ENCODE peak calls at places on chromosomes 4 and X, in six cellular contexts. F is right cardiac atrium, L is Peyer's patch, K is body of pancreas, S is AG04449, C is mucosa of descending colon. T is an unnamed sample.

GRCh38 chr4:2591189-2591588 is 54.7 kb downstream of the FAM193A start:
- DNase-seq in F (no peak), S (no peak), L (no peak), C (no peak), K (no peak), T (no peak)

GRCh38 chrX:118545510-118545909 is 49.9 kb downstream of the DOCK11 start:
- DNase-seq in F (no peak), C (no peak), S (no peak), L (no peak), K (no peak), T (no peak)

GRCh38 chr4:176601156-176601555 is 191.6 kb downstream of the VEGFC start:
- DNase-seq in L (no peak), F (peak; percentile 15), S (no peak), C (no peak), K (no peak), T (no peak)

GRCh38 chrX:123740006-123740405 is 7.2 kb upstream of the THOC2 start:
- DNase-seq in F (no peak), C (no peak), K (no peak), S (no peak), L (no peak), T (no peak)

GRCh38 chr4:187396106-187396505 is 599.5 kb upstream of the ZFP42 start:
- DNase-seq in F (no peak), K (no peak), L (no peak), C (no peak), S (no peak), T (no peak)

GRCh38 chrX:47169273-47169672 is 24.3 kb downstream of the RBM10 start:
- DNase-seq in S (no peak), F (peak; percentile 51), K (no peak), L (no peak), C (peak; percentile 37), T (no peak)

GRCh38 chr4:140653718-140654515 is 85.2 kb upstream of the UCP1 start:
- DNase-seq in L (no peak), K (no peak), C (no peak), S (no peak), F (no peak), T (no peak)

GRCh38 chrX:13764765-13765164 is 30.2 kb downstream of the OFD1 start:
- DNase-seq in K (peak; percentile 52), F (peak; percentile 63), C (no peak), S (no peak), L (no peak), T (no peak)

GRCh38 chr4:177444911-177445736 is 2.9 kb upstream of the AGA start:
- DNase-seq in L (no peak), C (no peak), F (no peak), S (no peak), K (no peak), T (no peak)

GRCh38 chr4:125387770-125388169 is 73.0 kb downstream of the FAT4 start:
- DNase-seq in F (no peak), K (no peak), C (no peak), L (no peak), S (no peak), T (no peak)

GRCh38 chr4:125390126-125390525 is 75.4 kb downstream of the FAT4 start:
- DNase-seq in C (no peak), K (no peak), F (no peak), L (no peak), S (peak; percentile 28), T (peak; percentile 41)

GRCh38 chr4:125390727-125391126 is 76.0 kb downstream of the FAT4 start:
- DNase-seq in F (no peak), C (no peak), L (no peak), K (no peak), S (no peak), T (no peak)

GRCh38 chr4:125388653-125389052 is 73.9 kb downstream of the FAT4 start:
- DNase-seq in L (no peak), F (no peak), K (no peak), C (no peak), S (peak; percentile 44), T (peak; percentile 23)

GRCh38 chr4:125389713-125390112 is 75.0 kb downstream of the FAT4 start:
- DNase-seq in F (no peak), K (no peak), S (peak; percentile 85), L (no peak), C (no peak), T (peak; percentile 86)
- H3K4me3 ChIP-seq in F (peak overlapping the region; percentile 9), K (no peak overlapping the region), S (no peak overlapping the region), L (no peak overlapping the region), C (no peak overlapping the region), T (no peak overlapping the region)

GRCh38 chr4:44725861-44726820 is at the start of gene GNPDA2:
- DNase-seq in L (peak; percentile 88), S (peak; percentile 46), C (peak; percentile 92), K (peak; percentile 93), F (peak; percentile 97), T (peak; percentile 79)
- H3K4me3 ChIP-seq in L (peak within 1 kb of the TSS; percentile 61), S (peak within 1 kb of the TSS; percentile 83), C (peak within 1 kb of the TSS; percentile 63), K (peak within 1 kb of the TSS; percentile 53), F (peak within 1 kb of the TSS; percentile 92), T (peak within 1 kb of the TSS; percentile 86)

DNA sequence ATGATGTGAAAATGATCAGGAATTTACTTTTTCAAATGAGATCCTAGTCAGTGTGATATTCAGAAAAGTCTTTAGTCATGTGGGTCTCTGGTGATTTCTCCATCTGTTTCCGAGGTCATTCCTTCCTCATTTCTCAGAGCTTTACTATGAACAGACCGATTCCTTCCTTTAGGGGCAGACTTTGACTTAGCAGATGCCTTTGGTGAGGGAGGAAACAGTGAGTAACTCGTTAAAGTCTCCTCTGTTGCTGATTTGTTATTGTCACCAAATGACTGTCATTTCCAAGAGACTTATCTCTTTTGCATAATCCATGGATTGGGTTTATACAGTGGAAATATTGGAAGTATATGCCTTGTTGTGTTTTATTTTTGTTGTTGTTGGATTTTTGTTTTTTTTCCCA is 76.2 kb upstream of the CD99 start:
- DNase-seq in C (no peak), K (no peak), F (no peak), L (no peak), S (peak; percentile 59), T (peak; percentile 48)
- H3K4me3 ChIP-seq in C (no peak overlapping the region), K (no peak overlapping the region), F (no peak overlapping the region), L (no peak overlapping the region), S (no peak overlapping the region), T (no peak overlapping the region)

GRCh38 chr4:120763650-120764049 is 158.9 kb downstream of the PRDM5 start:
- DNase-seq in S (no peak), C (no peak), L (no peak), F (no peak), K (no peak), T (no peak)

GRCh38 chr4:120770897-120771296 is 151.6 kb downstream of the PRDM5 start:
- DNase-seq in C (no peak), S (no peak), L (no peak), K (no peak), F (no peak), T (no peak)

GRCh38 chr4:120769227-120769626 is 153.3 kb downstream of the PRDM5 start:
- DNase-seq in C (no peak), S (peak; percentile 64), K (no peak), F (no peak), L (no peak), T (peak; percentile 82)

GRCh38 chr4:120760047-120760446 is 162.5 kb downstream of the PRDM5 start:
- DNase-seq in F (no peak), C (no peak), L (no peak), S (no peak), K (no peak), T (no peak)

DNA sequence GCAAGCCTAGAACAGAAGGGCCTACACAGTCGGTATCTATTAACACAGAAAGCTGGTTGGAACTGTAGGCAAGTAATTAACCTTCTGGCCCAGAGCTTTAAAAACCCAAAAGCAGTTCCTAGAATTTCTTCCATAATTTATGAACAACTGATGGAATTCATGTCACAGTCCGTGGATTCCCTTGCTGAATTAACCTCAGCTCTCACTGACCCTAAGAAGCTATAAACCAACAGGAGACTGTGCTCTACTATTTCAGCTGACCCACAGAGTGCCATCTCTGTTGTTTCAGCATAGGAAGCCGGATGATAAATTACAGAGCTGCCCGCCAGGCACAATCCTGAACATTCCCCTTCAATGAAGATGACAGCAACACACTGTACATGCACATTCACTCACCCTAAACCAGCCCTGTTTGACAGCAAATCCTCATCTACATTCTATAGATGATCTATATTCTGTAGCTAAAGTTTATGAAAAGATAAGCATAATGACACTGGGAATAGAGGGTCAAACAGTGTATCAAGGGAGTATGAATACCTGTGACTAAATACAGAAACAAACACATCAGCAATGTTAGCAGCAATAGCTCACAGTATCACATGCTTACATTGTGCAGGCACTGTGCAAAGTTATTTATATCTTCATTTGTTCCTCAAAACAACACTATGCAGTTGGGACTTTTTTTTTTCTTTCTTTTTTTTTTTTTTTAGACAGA is 157.1 kb downstream of the PRDM5 start:
- DNase-seq in F (no peak), C (no peak), L (no peak), S (no peak), K (no peak), T (no peak)
- H3K4me3 ChIP-seq in F (no peak overlapping the region), C (no peak overlapping the region), L (no peak overlapping the region), S (no peak overlapping the region), K (no peak overlapping the region), T (no peak overlapping the region)

GRCh38 chrX:48919360-48919821 is 567 bp upstream of the PIM2 start:
- DNase-seq in C (no peak), S (no peak), F (no peak), K (no peak), L (no peak), T (no peak)
- H3K4me3 ChIP-seq in C (no peak overlapping the region), S (peak overlapping the region; percentile 61), F (peak overlapping the region; percentile 53), K (no peak overlapping the region), L (peak overlapping the region; percentile 74), T (peak overlapping the region; percentile 60)

GRCh38 chrX:65926095-65927019 is 113.5 kb downstream of the VSIG4 start:
- DNase-seq in C (peak; percentile 58), L (no peak), S (no peak), K (peak; percentile 2), F (no peak), T (no peak)
- H3K4me3 ChIP-seq in C (no peak overlapping the region), L (no peak overlapping the region), S (no peak overlapping the region), K (no peak overlapping the region), F (no peak overlapping the region), T (no peak overlapping the region)

DNA sequence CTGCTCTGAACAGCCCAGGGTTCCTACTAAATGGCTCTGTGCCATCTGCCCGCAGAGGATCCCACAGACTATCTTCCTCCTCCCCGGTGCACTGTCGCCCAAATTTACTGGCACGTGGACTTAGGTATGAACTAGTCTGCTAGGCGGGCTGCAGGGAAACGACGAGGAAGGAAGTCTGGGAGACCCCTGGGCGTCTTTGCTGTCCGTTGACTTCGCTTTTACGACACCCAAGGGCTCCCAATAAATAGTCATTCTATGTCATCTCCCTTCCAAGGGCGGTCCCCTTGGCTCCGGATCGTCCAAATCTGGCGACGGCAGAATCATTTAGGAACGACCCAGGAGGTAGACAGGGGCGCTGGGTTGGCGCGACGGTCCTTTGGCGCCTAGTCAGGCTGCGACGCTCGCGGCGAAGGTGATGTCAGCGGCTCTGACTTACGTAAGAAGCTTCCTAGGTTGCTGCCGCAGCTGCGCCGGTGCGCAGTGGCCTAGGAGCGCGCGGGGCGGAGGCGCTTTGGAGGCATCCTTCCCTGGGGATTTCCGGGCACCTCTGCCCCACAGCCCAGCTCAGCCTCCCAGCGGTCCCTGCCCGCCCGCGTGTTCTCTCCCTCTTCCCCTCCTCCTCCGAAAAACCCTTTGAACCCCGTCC is 2.2 kb downstream of the NHS start:
- DNase-seq in K (peak; percentile 3), F (peak; percentile 49), L (peak; percentile 55), C (peak; percentile 62), S (no peak), T (no peak)
- H3K4me3 ChIP-seq in K (no peak overlapping the region), F (peak overlapping the region; percentile 66), L (peak overlapping the region; percentile 55), C (no peak overlapping the region), S (peak overlapping the region; percentile 70), T (peak overlapping the region; percentile 73)

GRCh38 chrX:7083021-7083420 is 64.5 kb upstream of the STS start:
- DNase-seq in L (no peak), C (no peak), K (no peak), S (no peak), F (no peak), T (no peak)
- H3K4me3 ChIP-seq in L (no peak overlapping the region), C (no peak overlapping the region), K (no peak overlapping the region), S (no peak overlapping the region), F (no peak overlapping the region), T (no peak overlapping the region)

GRCh38 chrX:45553417-45553816 is 352.7 kb upstream of the DIPK2B start:
- DNase-seq in C (no peak), S (no peak), K (no peak), F (no peak), L (no peak), T (no peak)
- H3K4me3 ChIP-seq in C (no peak overlapping the region), S (no peak overlapping the region), K (no peak overlapping the region), F (no peak overlapping the region), L (no peak overlapping the region), T (no peak overlapping the region)

T was measured in AG04450.